ENCODE peak calls at places on chromosome 13, in eight cellular contexts. E is CD8-positive, alpha-beta memory T cell; I is upper lobe of right lung; T is fibroblast of lung; W is ascending aorta; F is skeletal muscle cell; H is AG09309; A is GM23248. M is an unnamed sample.

GRCh38 chr13:24323036-24323738 is 13.8 kb downstream of the C1QTNF9 start:
- DNase-seq in E (no peak), I (no peak), T (no peak), W (no peak), F (no peak), H (no peak), A (no peak), M (no peak)

GRCh38 chr13:21420706-21421105 is 38.4 kb downstream of the ZDHHC20 start:
- DNase-seq in E (no peak), I (no peak), T (peak), W (no peak), F (no peak), H (no peak), A (peak), M (peak)

GRCh38 chr13:46012404-46012803 is 40.1 kb downstream of the ZC3H13 start:
- DNase-seq in E (no peak), I (no peak), T (no peak), W (no peak), F (no peak), H (no peak), A (peak), M (peak)

GRCh38 chr13:113635048-113635420 is 23.0 kb downstream of the ATP4B start:
- DNase-seq in E (no peak), I (peak), T (no peak), W (no peak), F (no peak), H (no peak), A (no peak), M (no peak)

GRCh38 chr13:108924154-108924940 is 294.9 kb downstream of the MYO16 start:
- DNase-seq in E (no peak), I (no peak), T (peak), W (no peak), F (no peak), H (no peak), A (peak), M (peak)

GRCh38 chr13:41995946-41996345 is 35.0 kb upstream of the VWA8 start:
- DNase-seq in E (no peak), I (peak), T (peak), W (no peak), F (peak), H (peak), A (peak), M (peak)

GRCh38 chr13:87403748-87404432 is 267.3 kb upstream of the SLITRK5 start:
- DNase-seq in E (no peak), I (no peak), T (no peak), W (no peak), F (no peak), H (no peak), A (no peak), M (no peak)

GRCh38 chr13:27796544-27797227 is 4.4 kb downstream of the GSX1 start:
- DNase-seq in E (no peak), I (no peak), T (no peak), W (no peak), F (no peak), H (no peak), A (no peak), M (no peak)

GRCh38 chr13:38514575-38514974 is 164.9 kb downstream of the UFM1 start:
- DNase-seq in E (no peak), I (no peak), T (no peak), W (no peak), F (no peak), H (no peak), A (no peak), M (no peak)

GRCh38 chr13:36959438-36960116 is 39.5 kb upstream of the SMAD9 start:
- DNase-seq in E (no peak), I (no peak), T (no peak), W (no peak), F (no peak), H (no peak), A (no peak), M (no peak)

GRCh38 chr13:97005631-97006262 is 11.5 kb upstream of the OXGR1 start:
- DNase-seq in E (no peak), I (no peak), T (peak), W (no peak), F (no peak), H (no peak), A (peak), M (peak)

GRCh38 chr13:38636756-38637155 is 50.1 kb upstream of the FREM2 start:
- DNase-seq in E (no peak), I (no peak), T (no peak), W (no peak), F (no peak), H (no peak), A (no peak), M (peak)

GRCh38 chr13:26653310-26653709 is 95.8 kb downstream of the WASF3 start:
- DNase-seq in E (no peak), I (no peak), T (peak), W (no peak), F (peak), H (peak), A (peak), M (peak)

GRCh38 chr13:51803018-51803417 is 945 bp downstream of the DHRS12 start:
- DNase-seq in E (no peak), I (no peak), T (no peak), W (no peak), F (no peak), H (no peak), A (peak), M (no peak)

GRCh38 chr13:51804295-51805172 is 571 bp upstream of the DHRS12 start:
- DNase-seq in E (no peak), I (no peak), T (no peak), W (no peak), F (no peak), H (no peak), A (peak), M (no peak)

GRCh38 chr13:51801631-51802099 is 2.3 kb downstream of the DHRS12 start:
- DNase-seq in E (no peak), I (peak), T (no peak), W (peak), F (no peak), H (no peak), A (peak), M (no peak)

GRCh38 chr13:51803422-51804294 is at the start of gene DHRS12:
- DNase-seq in E (peak), I (peak), T (peak), W (peak), F (no peak), H (no peak), A (peak), M (peak)

GRCh38 chr13:51802601-51803000 is 1.4 kb downstream of the DHRS12 start:
- DNase-seq in E (no peak), I (no peak), T (no peak), W (no peak), F (no peak), H (no peak), A (peak), M (no peak)
- H3K4me3 ChIP-seq in E (peak), I (peak), T (peak), W (peak), F (no peak), H (no peak), A (no peak), M (no peak)

GRCh38 chr13:98976941-98977340 is 923 bp downstream of the DOCK9 start:
- DNase-seq in E (no peak), I (no peak), T (peak), W (no peak), F (no peak), H (no peak), A (peak), M (no peak)
- H3K4me3 ChIP-seq in E (no peak), I (peak), T (peak), W (peak), F (peak), H (no peak), A (peak), M (no peak)

GRCh38 chr13:43154083-43154739 is 130.8 kb downstream of the DNAJC15 start:
- DNase-seq in E (no peak), I (no peak), T (peak), W (no peak), F (no peak), H (no peak), A (no peak), M (no peak)

GRCh38 chr13:43159007-43159406 is 135.6 kb downstream of the DNAJC15 start:
- DNase-seq in E (no peak), I (no peak), T (peak), W (no peak), F (peak), H (no peak), A (peak), M (peak)

GRCh38 chr13:43156916-43157315 is 133.5 kb downstream of the DNAJC15 start:
- DNase-seq in E (no peak), I (no peak), T (peak), W (no peak), F (no peak), H (peak), A (no peak), M (no peak)

GRCh38 chr13:43154839-43155238 is 131.5 kb downstream of the DNAJC15 start:
- DNase-seq in E (no peak), I (no peak), T (no peak), W (no peak), F (no peak), H (no peak), A (no peak), M (no peak)

DNA sequence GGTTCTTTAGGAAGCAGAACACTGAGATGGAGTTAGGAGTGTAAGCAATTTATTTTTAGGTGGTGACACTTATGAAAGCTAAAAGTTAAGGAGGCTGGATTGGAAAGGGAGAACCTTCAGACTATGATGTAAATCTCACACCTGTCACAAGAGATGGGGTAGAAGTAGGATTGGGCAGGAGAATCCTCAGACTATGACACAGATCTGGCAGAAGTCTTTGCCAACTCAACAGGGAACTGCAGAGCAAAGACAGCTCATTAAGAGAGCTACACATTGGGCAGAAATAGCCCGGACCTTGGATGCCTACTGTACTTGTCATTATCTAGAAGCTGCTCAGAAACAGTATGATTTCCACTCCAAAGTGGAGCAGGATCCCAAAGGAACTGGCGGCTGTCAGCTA is 134.4 kb downstream of the DNAJC15 start:
- DNase-seq in E (no peak), I (no peak), T (peak), W (no peak), F (no peak), H (no peak), A (peak), M (no peak)
- H3K4me3 ChIP-seq in E (no peak), I (no peak), T (no peak), W (no peak), F (no peak), H (no peak), A (no peak), M (no peak)

DNA sequence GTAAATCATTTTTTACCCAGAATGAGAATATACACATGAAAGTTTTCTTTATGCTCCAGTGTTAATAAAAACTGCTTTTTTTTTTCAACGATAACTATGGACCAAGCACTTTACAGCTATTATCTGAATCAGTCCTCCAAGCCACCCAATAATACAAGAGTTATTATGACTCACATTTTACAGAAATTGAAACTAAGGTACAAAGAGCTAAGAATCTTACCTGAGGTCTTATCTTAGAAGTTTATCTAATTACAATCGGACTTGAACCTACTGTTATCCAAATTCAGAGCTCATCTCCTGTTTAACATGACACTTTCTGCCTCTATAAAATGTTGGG is 6.6 kb upstream of the FOXO1 start:
- DNase-seq in E (no peak), I (no peak), T (no peak), W (no peak), F (no peak), H (no peak), A (no peak), M (peak)
- H3K4me3 ChIP-seq in E (no peak), I (no peak), T (no peak), W (no peak), F (no peak), H (no peak), A (no peak), M (no peak)

GRCh38 chr13:30121666-30122065 is 185.7 kb downstream of the KATNAL1 start:
- DNase-seq in E (no peak), I (no peak), T (no peak), W (no peak), F (no peak), H (no peak), A (no peak), M (no peak)

GRCh38 chr13:30116379-30116778 is 191.0 kb downstream of the KATNAL1 start:
- DNase-seq in E (no peak), I (no peak), T (no peak), W (no peak), F (no peak), H (no peak), A (no peak), M (no peak)

GRCh38 chr13:30120133-30120822 is 187.1 kb downstream of the KATNAL1 start:
- DNase-seq in E (no peak), I (no peak), T (no peak), W (no peak), F (no peak), H (no peak), A (no peak), M (no peak)

GRCh38 chr13:30121244-30121643 is 186.1 kb downstream of the KATNAL1 start:
- DNase-seq in E (no peak), I (no peak), T (no peak), W (no peak), F (no peak), H (no peak), A (no peak), M (no peak)

GRCh38 chr13:30119476-30119875 is 187.9 kb downstream of the KATNAL1 start:
- DNase-seq in E (peak), I (no peak), T (peak), W (no peak), F (no peak), H (peak), A (peak), M (peak)
- H3K4me3 ChIP-seq in E (no peak), I (no peak), T (no peak), W (no peak), F (no peak), H (no peak), A (peak), M (no peak)

GRCh38 chr13:51811920-51812328 is 8.0 kb upstream of the DHRS12 start:
- DNase-seq in E (no peak), I (no peak), T (no peak), W (peak), F (no peak), H (no peak), A (no peak), M (peak)
- H3K4me3 ChIP-seq in E (no peak), I (no peak), T (no peak), W (no peak), F (no peak), H (no peak), A (no peak), M (no peak)

DNA sequence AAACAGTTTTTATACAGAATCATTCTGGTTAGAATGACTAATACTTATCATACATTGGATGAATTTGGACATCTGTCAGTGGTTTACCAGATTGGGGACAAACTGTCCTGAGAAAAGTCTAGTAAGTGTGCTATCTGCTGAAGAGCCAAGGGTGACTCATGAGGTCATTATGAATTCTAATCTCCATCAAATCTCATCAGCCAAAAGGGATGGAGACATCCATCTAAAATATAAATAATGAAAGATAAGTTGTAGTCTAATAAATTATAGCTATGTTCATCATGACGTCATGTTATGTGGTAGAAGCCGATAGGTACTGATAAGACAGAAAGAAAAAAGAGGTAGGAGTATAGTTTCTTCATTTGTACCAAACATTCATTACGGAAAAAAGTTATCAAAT is 804.4 kb downstream of the PCDH9 start:
- DNase-seq in E (no peak), I (no peak), T (peak), W (no peak), F (peak), H (no peak), A (no peak), M (no peak)
- H3K4me3 ChIP-seq in E (no peak), I (no peak), T (no peak), W (no peak), F (no peak), H (no peak), A (no peak), M (no peak)

GRCh38 chr13:111115841-111116500 is 861 bp downstream of the ARHGEF7 start:
- DNase-seq in E (no peak), I (no peak), T (peak), W (peak), F (peak), H (peak), A (peak), M (no peak)
- H3K4me3 ChIP-seq in E (no peak), I (peak), T (peak), W (peak), F (peak), H (peak), A (peak), M (no peak)